ENCODE peak calls at places on chromosomes 6 and 20, in nine cellular contexts. V, F, U, B, D, Y, L, Z and M are unnamed samples.

GRCh38 chr20:41407617-41408016 is 41.0 kb upstream of the EMILIN3 start:
- DNase-seq in V (no peak), F (no peak), U (no peak), B (no peak), D (no peak), Y (no peak), L (no peak), Z (no peak), M (no peak)

GRCh38 chr6:140134224-140134623 is 759.8 kb upstream of the CITED2 start:
- DNase-seq in V (no peak), F (no peak), U (no peak), B (no peak), D (no peak), Y (no peak), L (no peak), Z (no peak), M (no peak)

GRCh38 chr6:87858440-87858839 is 156.4 kb upstream of the AKIRIN2 start:
- DNase-seq in V (no peak), F (no peak), U (no peak), B (no peak), D (no peak), Y (no peak), L (no peak), Z (no peak), M (no peak)

GRCh38 chr20:50003253-50003656 is 20.5 kb downstream of the SNAI1 start:
- DNase-seq in V (peak), F (no peak), U (no peak), B (peak), D (no peak), Y (no peak), L (no peak), Z (no peak), M (no peak)

GRCh38 chr6:145898376-145898775 is 65.8 kb downstream of the SHPRH start:
- DNase-seq in V (no peak), F (no peak), U (no peak), B (no peak), D (no peak), Y (no peak), L (no peak), Z (no peak), M (no peak)

GRCh38 chr6:69918766-69919165 is 52.4 kb downstream of the COL19A1 start:
- DNase-seq in V (no peak), F (no peak), U (no peak), B (no peak), D (no peak), Y (no peak), L (no peak), Z (no peak), M (no peak)

GRCh38 chr6:144778773-144779531 is 493.8 kb downstream of the UTRN start:
- DNase-seq in V (no peak), F (no peak), U (no peak), B (peak), D (no peak), Y (no peak), L (no peak), Z (no peak), M (no peak)

GRCh38 chr6:41536884-41537347 is 9.3 kb upstream of the FOXP4 start:
- DNase-seq in V (no peak), F (no peak), U (peak), B (no peak), D (peak), Y (no peak), L (no peak), Z (peak), M (no peak)

GRCh38 chr20:1402149-1402548 is 9.3 kb upstream of the FKBP1A start:
- DNase-seq in V (no peak), F (no peak), U (no peak), B (no peak), D (no peak), Y (no peak), L (no peak), Z (no peak), M (no peak)

GRCh38 chr6:79672631-79673065 is 41.5 kb downstream of the SH3BGRL2 start:
- DNase-seq in V (peak), F (no peak), U (no peak), B (peak), D (no peak), Y (no peak), L (no peak), Z (no peak), M (no peak)

GRCh38 chr6:10896691-10897090 is 9.8 kb downstream of the SYCP2L start:
- DNase-seq in V (no peak), F (no peak), U (no peak), B (no peak), D (no peak), Y (no peak), L (no peak), Z (no peak), M (no peak)

GRCh38 chr6:109095036-109095820 is at the start of gene CEP57L1:
- DNase-seq in V (peak), F (peak), U (peak), B (peak), D (peak), Y (peak), L (peak), Z (peak), M (peak)

GRCh38 chr6:109094351-109095035 is at the start of gene SESN1:
- DNase-seq in V (peak), F (peak), U (peak), B (peak), D (peak), Y (peak), L (peak), Z (peak), M (peak)

GRCh38 chr6:109093732-109094131 is 914 bp downstream of the SESN1 start:
- DNase-seq in V (no peak), F (no peak), U (no peak), B (peak), D (no peak), Y (no peak), L (no peak), Z (no peak), M (no peak)

GRCh38 chr6:109091314-109092009 is 3.2 kb downstream of the SESN1 start:
- DNase-seq in V (no peak), F (no peak), U (no peak), B (no peak), D (no peak), Y (no peak), L (no peak), Z (no peak), M (no peak)

GRCh38 chr6:109092074-109092473 is 2.6 kb downstream of the SESN1 start:
- DNase-seq in V (no peak), F (no peak), U (no peak), B (no peak), D (no peak), Y (no peak), L (no peak), Z (no peak), M (no peak)
- H3K4me3 ChIP-seq in V (no peak), F (peak), U (no peak), B (no peak), D (peak), Y (peak), L (peak), Z (peak), M (peak)

GRCh38 chr6:30928677-30929076 is 3.3 kb downstream of the SFTA2 start:
- DNase-seq in V (no peak), F (no peak), U (no peak), B (no peak), D (no peak), Y (no peak), L (no peak), Z (no peak), M (no peak)

GRCh38 chr6:30930506-30930905 is 1.5 kb downstream of the SFTA2 start:
- DNase-seq in V (no peak), F (no peak), U (no peak), B (no peak), D (no peak), Y (no peak), L (no peak), Z (no peak), M (no peak)

GRCh38 chr6:30932665-30933365 is 845 bp upstream of the SFTA2 start:
- DNase-seq in V (no peak), F (no peak), U (no peak), B (no peak), D (no peak), Y (no peak), L (no peak), Z (no peak), M (no peak)

GRCh38 chr6:30931959-30932645 is at the start of gene SFTA2:
- DNase-seq in V (no peak), F (no peak), U (peak), B (no peak), D (peak), Y (no peak), L (no peak), Z (no peak), M (no peak)

GRCh38 chr6:30931272-30931671 is 698 bp downstream of the SFTA2 start:
- DNase-seq in V (no peak), F (no peak), U (no peak), B (no peak), D (no peak), Y (peak), L (no peak), Z (no peak), M (no peak)
- H3K27ac ChIP-seq in V (no peak), F (no peak), U (no peak), B (no peak), D (peak), Y (no peak), L (no peak), Z (no peak), M (no peak)

GRCh38 chr20:62888406-62888805 is 26.8 kb upstream of the TCFL5 start:
- DNase-seq in V (no peak), F (no peak), U (no peak), B (no peak), D (peak), Y (no peak), L (no peak), Z (no peak), M (no peak)

GRCh38 chr20:62886709-62887058 is 25.1 kb upstream of the TCFL5 start:
- DNase-seq in V (no peak), F (no peak), U (no peak), B (no peak), D (no peak), Y (no peak), L (no peak), Z (no peak), M (no peak)

GRCh38 chr20:62885808-62886708 is 24.4 kb upstream of the TCFL5 start:
- DNase-seq in V (no peak), F (no peak), U (no peak), B (no peak), D (no peak), Y (no peak), L (no peak), Z (no peak), M (no peak)

GRCh38 chr20:62887860-62888239 is 26.2 kb upstream of the TCFL5 start:
- DNase-seq in V (no peak), F (no peak), U (no peak), B (no peak), D (peak), Y (no peak), L (no peak), Z (no peak), M (no peak)

DNA sequence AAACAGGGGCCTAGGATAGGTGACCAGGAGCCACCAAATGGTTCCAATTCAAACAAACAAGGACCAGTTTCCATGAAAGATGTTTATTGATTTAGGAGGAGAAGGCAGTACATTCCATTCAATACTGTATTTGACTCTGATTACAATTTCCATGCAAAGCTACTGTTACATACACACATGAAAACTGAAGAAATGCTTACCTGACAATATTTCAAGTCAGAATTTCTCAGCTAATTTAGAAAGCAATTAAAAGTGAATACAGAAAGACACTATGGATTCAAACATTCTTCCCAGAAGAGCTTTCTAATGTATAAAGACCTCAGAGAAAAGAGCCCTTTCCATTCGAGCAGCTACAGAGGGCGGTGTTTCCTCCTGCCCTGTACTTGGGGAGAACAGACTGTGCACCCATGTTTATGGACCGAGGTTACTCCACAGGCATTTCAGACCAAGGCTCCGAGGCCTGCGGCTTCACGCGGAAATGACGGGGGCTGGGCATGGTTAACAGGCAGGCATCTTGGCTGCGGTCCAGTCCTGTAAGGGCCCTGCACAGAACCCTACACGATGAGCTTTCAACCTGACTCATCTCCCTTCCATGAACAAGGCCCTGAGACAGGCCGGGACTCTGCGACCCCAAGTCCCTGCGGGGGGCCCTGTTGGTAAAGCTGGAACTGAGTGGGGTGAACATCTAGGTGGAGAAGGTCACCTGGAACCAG is 25.7 kb upstream of the TCFL5 start:
- DNase-seq in V (peak), F (no peak), U (no peak), B (peak), D (no peak), Y (no peak), L (no peak), Z (peak), M (peak)
- H3K4me3 ChIP-seq in V (no peak), F (no peak), U (no peak), B (no peak), D (no peak), Y (no peak), L (no peak), Z (no peak), M (no peak)

DNA sequence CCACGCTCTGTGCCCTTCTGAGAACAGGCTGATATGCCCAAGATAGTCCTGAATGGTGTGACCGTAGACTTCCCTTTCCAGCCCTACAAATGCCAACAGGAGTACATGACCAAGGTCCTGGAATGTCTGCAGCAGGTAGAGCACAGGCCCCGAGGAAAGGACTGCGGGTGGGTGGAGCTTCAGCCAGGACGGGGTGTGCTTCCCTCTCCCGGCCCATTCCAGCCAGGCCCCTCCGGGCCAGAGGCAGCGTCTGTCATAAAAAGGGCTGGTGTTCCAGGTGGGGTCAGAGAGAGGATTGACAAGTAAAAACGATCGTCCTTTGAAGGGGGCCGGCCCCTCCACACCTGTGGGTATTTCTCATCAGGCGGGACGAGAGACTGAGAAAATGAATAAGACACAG is 1.3 kb downstream of the RTEL1 start:
- DNase-seq in V (no peak), F (no peak), U (no peak), B (no peak), D (no peak), Y (no peak), L (no peak), Z (no peak), M (no peak)
- H3K27ac ChIP-seq in V (no peak), F (no peak), U (no peak), B (no peak), D (peak), Y (peak), L (peak), Z (no peak), M (no peak)

GRCh38 chr6:467111-467510 is 75.6 kb downstream of the IRF4 start:
- DNase-seq in V (no peak), F (no peak), U (no peak), B (no peak), D (no peak), Y (no peak), L (no peak), Z (no peak), M (no peak)
- H3K4me3 ChIP-seq in V (no peak), F (no peak), U (no peak), B (no peak), D (no peak), Y (no peak), L (no peak), Z (no peak), M (no peak)

GRCh38 chr6:134379086-134379485 is 61.2 kb upstream of the SGK1 start:
- DNase-seq in V (no peak), F (no peak), U (peak), B (no peak), D (peak), Y (no peak), L (no peak), Z (no peak), M (no peak)

GRCh38 chr6:134381926-134382325 is 64.0 kb upstream of the SGK1 start:
- DNase-seq in V (no peak), F (no peak), U (no peak), B (peak), D (no peak), Y (no peak), L (no peak), Z (no peak), M (no peak)

GRCh38 chr6:134376785-134377184 is 58.9 kb upstream of the SGK1 start:
- DNase-seq in V (no peak), F (no peak), U (no peak), B (no peak), D (no peak), Y (no peak), L (no peak), Z (no peak), M (no peak)

GRCh38 chr6:134375199-134375598 is 57.3 kb upstream of the SGK1 start:
- DNase-seq in V (no peak), F (no peak), U (no peak), B (no peak), D (no peak), Y (no peak), L (no peak), Z (no peak), M (no peak)

GRCh38 chr6:134379599-134379998 is 61.7 kb upstream of the SGK1 start:
- DNase-seq in V (no peak), F (no peak), U (no peak), B (no peak), D (no peak), Y (no peak), L (no peak), Z (no peak), M (no peak)
- H3K27ac ChIP-seq in V (no peak), F (no peak), U (no peak), B (no peak), D (peak), Y (peak), L (no peak), Z (no peak), M (no peak)

GRCh38 chr6:68873236-68873635 is 238.2 kb downstream of the ADGRB3 start:
- DNase-seq in V (no peak), F (no peak), U (no peak), B (no peak), D (no peak), Y (no peak), L (no peak), Z (no peak), M (no peak)

GRCh38 chr6:68874747-68875146 is 239.7 kb downstream of the ADGRB3 start:
- DNase-seq in V (no peak), F (no peak), U (no peak), B (peak), D (no peak), Y (no peak), L (no peak), Z (no peak), M (no peak)

GRCh38 chr6:68876792-68877493 is 241.9 kb downstream of the ADGRB3 start:
- DNase-seq in V (no peak), F (no peak), U (no peak), B (peak), D (no peak), Y (no peak), L (no peak), Z (no peak), M (no peak)

GRCh38 chr6:68880050-68880449 is 245.0 kb downstream of the ADGRB3 start:
- DNase-seq in V (no peak), F (no peak), U (no peak), B (peak), D (no peak), Y (no peak), L (no peak), Z (no peak), M (no peak)

GRCh38 chr6:68875403-68875802 is 240.3 kb downstream of the ADGRB3 start:
- DNase-seq in V (no peak), F (no peak), U (no peak), B (no peak), D (no peak), Y (no peak), L (no peak), Z (no peak), M (no peak)
- H3K4me3 ChIP-seq in V (no peak), F (no peak), U (no peak), B (no peak), D (no peak), Y (no peak), L (no peak), Z (no peak), M (no peak)

DNA sequence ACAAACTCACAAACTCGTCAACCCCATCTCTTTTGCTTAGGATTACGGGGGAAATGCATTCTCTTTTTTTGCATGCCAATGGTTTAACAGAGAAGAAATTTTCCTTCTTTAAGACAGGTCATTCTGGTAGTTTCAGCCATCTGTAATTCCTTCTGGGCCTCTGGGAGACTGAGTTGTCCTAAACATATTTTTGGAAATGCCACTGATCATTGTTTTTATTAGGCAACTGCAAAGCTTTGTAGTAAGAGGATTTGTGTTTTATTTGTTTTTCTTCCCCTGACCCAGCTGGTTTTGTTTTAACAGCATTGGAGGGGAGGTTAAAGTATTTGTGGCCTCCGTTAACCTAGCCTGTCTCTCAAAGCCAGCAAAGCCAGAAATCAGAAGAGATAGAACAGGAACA is 73.1 kb upstream of the ISM1 start:
- DNase-seq in V (no peak), F (no peak), U (no peak), B (no peak), D (no peak), Y (no peak), L (no peak), Z (no peak), M (no peak)
- H3K27ac ChIP-seq in V (no peak), F (no peak), U (no peak), B (no peak), D (peak), Y (no peak), L (no peak), Z (no peak), M (no peak)

DNA sequence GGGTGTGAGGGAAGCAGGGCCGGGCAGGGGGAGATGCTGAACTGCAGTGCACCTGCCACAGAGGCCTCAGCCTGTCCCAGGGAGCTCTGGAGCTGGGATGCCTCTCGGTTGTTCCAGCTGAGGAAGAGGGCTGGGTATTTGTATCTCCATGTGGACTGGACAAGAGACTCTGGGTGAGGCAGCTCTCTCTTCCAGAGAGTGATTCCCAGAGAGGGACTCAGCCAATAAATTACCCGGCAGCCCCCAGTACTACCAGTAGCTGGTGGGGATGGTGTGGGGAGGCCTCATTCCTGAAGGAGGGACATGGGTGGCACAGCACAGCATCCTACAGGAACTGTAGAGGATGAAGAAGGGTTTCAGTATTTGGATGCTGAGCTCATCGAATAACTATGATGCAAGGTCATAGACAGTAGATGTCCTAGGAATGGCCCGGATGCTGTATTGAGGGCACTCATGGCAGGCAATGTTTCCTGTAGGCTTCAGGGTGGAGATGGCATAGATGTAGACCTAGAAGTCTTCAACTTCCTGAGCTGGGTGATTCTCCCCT is 1.4 kb downstream of the FGD2 start:
- DNase-seq in V (no peak), F (no peak), U (no peak), B (no peak), D (no peak), Y (no peak), L (no peak), Z (no peak), M (no peak)
- H3K4me3 ChIP-seq in V (no peak), F (no peak), U (no peak), B (no peak), D (peak), Y (no peak), L (peak), Z (peak), M (no peak)

GRCh38 chr6:158801655-158802294 is 17.4 kb downstream of the EZR start:
- DNase-seq in V (no peak), F (no peak), U (no peak), B (peak), D (no peak), Y (no peak), L (no peak), Z (peak), M (no peak)
- H3K27ac ChIP-seq in V (no peak), F (no peak), U (peak), B (no peak), D (peak), Y (peak), L (no peak), Z (peak), M (peak)